ENCODE peak calls at places on chromosomes 4 and X, in five cellular contexts. M, K, A, W and L are unnamed samples.

GRCh38 chr4:140813804-140814203 is 57.6 kb upstream of the TBC1D9 start:
- DNase-seq in K (no peak), M (no peak), A (no peak), W (no peak), L (no peak)

GRCh38 chrX:39859991-39860861 is 237.5 kb downstream of the BCOR start:
- DNase-seq in M (no peak), A (no peak), K (peak; percentile 66), W (peak; percentile 2), L (peak; percentile 87)

GRCh38 chr4:13922459-13922858 is 294.9 kb upstream of the BOD1L1 start:
- DNase-seq in A (no peak), M (no peak), K (no peak), W (no peak), L (no peak)

GRCh38 chr4:144355809-144356757 is 215.6 kb upstream of the GYPA start:
- DNase-seq in M (no peak), W (no peak), A (peak; percentile 89), K (peak; percentile 51), L (peak; percentile 96)

GRCh38 chrX:102697506-102697905 is 14.7 kb upstream of the GPRASP2 start:
- DNase-seq in A (no peak), W (no peak), M (no peak), K (peak; percentile 37), L (no peak)

GRCh38 chr4:145734051-145734450 is 54.1 kb downstream of the C4orf51 start:
- DNase-seq in W (no peak), M (no peak), K (no peak), A (peak; percentile 26), L (no peak)

GRCh38 chr4:2083116-2083825 is 24.1 kb downstream of the NAT8L start:
- DNase-seq in W (no peak), K (no peak), M (no peak), A (no peak), L (no peak)

GRCh38 chr4:61201562-61202099 is 1.5 kb downstream of the ADGRL3 start:
- DNase-seq in M (no peak), K (no peak), A (no peak), W (no peak), L (no peak)

GRCh38 chr4:7333801-7334421 is 100.8 kb downstream of the PSAPL1 start:
- DNase-seq in K (no peak), W (no peak), A (no peak), M (no peak), L (no peak)

GRCh38 chr4:82721819-82722423 is 76.7 kb downstream of the SCD5 start:
- DNase-seq in K (peak; percentile 6), W (peak; percentile 21), M (no peak), A (no peak), L (peak; percentile 33)